ENCODE peak calls at places on chromosomes 3 and 15, in four cellular contexts. E is choroid plexus epithelial cell, R is astrocyte of the cerebellum, U is fibroblast of mammary gland. F is an unnamed sample.
A peak's percentile ranks its signal among the peaks of the same experiment; 100 is the strongest.

GRCh38 chr15:70507772-70508351 is 255.5 kb downstream of the UACA start:
- DNase-seq in E (peak; percentile 73), R (no peak), U (peak; percentile 57), F (no peak)

GRCh38 chr15:38072507-38073277 is 138.3 kb downstream of the TMCO5A start:
- DNase-seq in E (peak; percentile 92), R (no peak), U (peak; percentile 79), F (no peak)

GRCh38 chr3:104392327-104392726 is 974.4 kb upstream of the ALCAM start:
- DNase-seq in E (peak; percentile 10), R (no peak), U (no peak), F (no peak)

GRCh38 chr3:122793568-122794416 is at the start of gene HSPBAP1:
- DNase-seq in E (peak; percentile 96), R (peak; percentile 86), U (peak; percentile 92), F (peak; percentile 52)

GRCh38 chr15:80875568-80875967 is 96.4 kb downstream of the CEMIP start:
- DNase-seq in E (no peak), R (no peak), U (peak; percentile 28), F (no peak)

GRCh38 chr3:134857776-134858515 is 62.9 kb downstream of the EPHB1 start:
- DNase-seq in E (no peak), R (no peak), U (no peak), F (no peak)

GRCh38 chr3:187046033-187046432 is 93.3 kb downstream of the RPL39L start:
- DNase-seq in E (no peak), R (no peak), U (no peak), F (no peak)

GRCh38 chr15:64930778-64931240 is 19.1 kb downstream of the ANKDD1A start:
- DNase-seq in E (peak; percentile 74), R (no peak), U (peak; percentile 57), F (no peak)

GRCh38 chr15:89142423-89142822 is 54.2 kb downstream of the ABHD2 start:
- DNase-seq in E (no peak), R (no peak), U (no peak), F (no peak)

GRCh38 chr15:57356636-57357035 is 19.7 kb upstream of the CGNL1 start:
- DNase-seq in E (peak; percentile 58), R (no peak), U (no peak), F (peak; percentile 23)

GRCh38 chr3:3160826-3161225 is 18.7 kb downstream of the CRBN start:
- DNase-seq in E (no peak), R (no peak), U (no peak), F (no peak)

GRCh38 chr3:120203621-120204020 is 81.4 kb downstream of the GPR156 start:
- DNase-seq in E (no peak), R (no peak), U (no peak), F (no peak)

GRCh38 chr3:169659858-169660614 is 3.5 kb downstream of the MECOM start:
- DNase-seq in E (no peak), R (no peak), U (no peak), F (no peak)
- H3K4me3 ChIP-seq in E (no peak overlapping the region), R (peak overlapping the region; percentile 76), U (no peak overlapping the region), F (no peak overlapping the region)

GRCh38 chr3:9933561-9934234 is at the start of gene CRELD1:
- DNase-seq in E (peak; percentile 97), R (peak; percentile 65), U (peak; percentile 84), F (peak; percentile 46)
- TF ChIP-seq CTCF in E (no peak), R (no peak), U (no peak), F (no peak)

DNA sequence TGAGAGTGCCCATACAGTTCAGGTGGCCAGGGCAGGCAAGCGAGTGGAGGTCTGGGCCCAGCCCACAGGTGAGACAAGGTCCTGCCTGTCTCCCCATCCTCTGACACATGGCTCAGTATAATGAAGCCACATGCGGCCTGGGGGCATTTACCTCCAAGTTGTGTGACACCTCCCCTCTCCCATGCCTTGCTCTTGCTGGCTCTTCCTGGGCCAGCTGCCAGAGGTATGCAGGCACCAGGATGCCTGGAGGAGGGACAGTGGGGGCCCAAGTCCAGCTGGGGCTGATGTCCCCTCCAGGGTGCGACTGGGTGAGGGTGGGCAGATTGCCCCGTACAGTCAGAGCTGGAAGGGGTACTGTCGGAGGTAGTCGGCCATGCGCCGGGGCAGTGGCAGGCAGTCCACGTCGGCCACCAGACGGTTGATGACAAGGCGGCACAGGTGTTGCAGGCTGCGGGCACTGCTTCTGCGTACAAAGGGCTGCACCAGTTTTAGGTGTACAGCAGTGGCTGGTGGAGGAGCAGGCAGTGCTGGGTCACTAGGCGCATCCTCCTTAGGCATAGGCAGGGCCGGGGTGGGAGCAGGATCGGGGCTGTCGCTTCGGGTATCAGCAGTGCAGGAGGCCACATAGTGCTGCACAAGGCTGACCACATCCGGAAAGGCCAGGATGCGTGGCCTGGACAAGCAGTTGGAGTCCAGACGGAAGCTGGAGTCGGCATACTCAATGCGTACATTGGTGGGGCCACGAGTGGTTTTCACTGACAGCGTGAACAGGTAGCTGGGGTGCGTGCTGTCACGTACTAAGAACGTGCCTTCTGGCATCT is 4.1 kb downstream of the CISH start:
- DNase-seq in E (no peak), R (no peak), U (no peak), F (no peak)
- H3K4me3 ChIP-seq in E (no peak overlapping the region), R (no peak overlapping the region), U (no peak overlapping the region), F (no peak overlapping the region)

DNA sequence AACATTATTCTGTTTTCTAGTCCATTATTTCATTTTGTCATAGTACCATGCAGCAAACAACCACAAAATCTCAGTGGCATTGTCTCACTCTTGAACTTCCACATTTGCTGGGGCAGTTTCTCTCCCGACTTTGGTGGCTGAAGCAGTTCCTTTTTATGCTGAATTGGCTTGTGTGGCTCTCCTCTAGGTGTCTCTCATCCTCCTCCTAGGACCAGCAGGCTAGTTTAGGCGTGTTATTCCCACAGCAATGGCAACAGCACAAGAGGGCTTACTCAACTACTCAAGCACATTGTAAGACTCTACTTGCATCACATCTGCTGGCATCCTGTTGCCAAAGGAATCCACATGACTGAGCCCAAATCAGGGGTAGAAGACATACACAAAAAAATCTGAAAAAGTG is 201.8 kb upstream of the KCNH8 start:
- DNase-seq in E (no peak), R (no peak), U (no peak), F (no peak)
- TF ChIP-seq CTCF in E (no peak), R (no peak), U (no peak), F (no peak)

GRCh38 chr15:74050127-74050526 is 32.2 kb downstream of the GOLGA6A start:
- DNase-seq in E (no peak), R (no peak), U (no peak), F (no peak)

GRCh38 chr15:74053497-74053896 is 28.9 kb downstream of the GOLGA6A start:
- DNase-seq in E (no peak), R (no peak), U (no peak), F (no peak)

GRCh38 chr15:74055804-74056203 is 26.5 kb downstream of the GOLGA6A start:
- DNase-seq in E (no peak), R (no peak), U (no peak), F (no peak)

GRCh38 chr15:74050835-74051234 is 31.5 kb downstream of the GOLGA6A start:
- DNase-seq in E (no peak), R (no peak), U (no peak), F (no peak)

GRCh38 chr15:74053941-74054529 is 28.3 kb downstream of the GOLGA6A start:
- DNase-seq in E (peak; percentile 72), R (no peak), U (peak; percentile 83), F (peak; percentile 51)
- H3K4me3 ChIP-seq in E (peak overlapping the region; percentile 22), R (no peak overlapping the region), U (no peak overlapping the region), F (no peak overlapping the region)